ENCODE peak calls at places on chromosomes 12 and 14, in nine cellular contexts. U, N, I, H, Q, B, P, E and W are unnamed samples.

GRCh38 chr12:59181378-59181777 is 261.1 kb upstream of the LRIG3 start:
- DNase-seq in E (no peak), P (no peak), I (no peak), H (no peak), U (no peak), Q (no peak), N (no peak), B (no peak), W (no peak)

GRCh38 chr12:85279449-85280137 is 427 bp upstream of the ALX1 start:
- DNase-seq in B (no peak), P (peak; percentile 23), Q (peak; percentile 10), N (peak; percentile 11), I (no peak), E (no peak), H (no peak), U (no peak), W (no peak)

GRCh38 chr14:101365329-101366158 is 195.8 kb upstream of the DIO3 start:
- DNase-seq in E (no peak), U (no peak), H (no peak), Q (peak; percentile 46), P (no peak), N (no peak), B (no peak), I (no peak), W (no peak)

GRCh38 chr14:87989613-87990299 is 3.2 kb downstream of the GALC start:
- DNase-seq in B (no peak), Q (no peak), I (no peak), U (peak; percentile 42), P (no peak), E (no peak), N (no peak), H (no peak), W (no peak)

GRCh38 chr12:1916396-1917171 is 1.9 kb downstream of the CACNA2D4 start:
- DNase-seq in N (peak; percentile 80), Q (no peak), I (no peak), H (peak; percentile 79), B (peak; percentile 16), P (no peak), U (peak; percentile 21), E (peak; percentile 73), W (no peak)

GRCh38 chr12:102958073-102958829 is 777 bp downstream of the ASCL1 start:
- DNase-seq in P (peak; percentile 31), Q (no peak), H (peak; percentile 14), N (no peak), B (no peak), U (no peak), I (peak; percentile 33), E (no peak), W (no peak)

GRCh38 chr14:100350283-100350926 is 27.3 kb downstream of the SLC25A47 start:
- DNase-seq in E (no peak), U (no peak), I (no peak), N (no peak), Q (no peak), B (no peak), P (no peak), H (no peak), W (no peak)

GRCh38 chr12:65867428-65867827 is 43.1 kb downstream of the HMGA2 start:
- DNase-seq in P (no peak), B (no peak), Q (no peak), U (no peak), I (peak; percentile 85), E (no peak), H (no peak), N (no peak), W (no peak)

GRCh38 chr14:97976861-97977260 is 1179.7 kb downstream of the VRK1 start:
- DNase-seq in H (no peak), P (peak; percentile 78), B (no peak), E (no peak), N (peak; percentile 27), Q (peak; percentile 54), I (peak; percentile 1), U (peak; percentile 74), W (no peak)

GRCh38 chr12:89494411-89495231 is 30.0 kb downstream of the GALNT4 start:
- DNase-seq in B (no peak), Q (no peak), I (peak; percentile 22), P (no peak), E (no peak), U (no peak), N (no peak), H (no peak), W (no peak)

GRCh38 chr12:109796057-109796456 is 37.1 kb downstream of the TRPV4 start:
- DNase-seq in P (no peak), N (no peak), E (no peak), H (no peak), U (no peak), B (no peak), I (no peak), Q (no peak), W (no peak)

GRCh38 chr12:109800536-109800935 is 32.7 kb downstream of the TRPV4 start:
- DNase-seq in Q (no peak), B (no peak), P (no peak), H (no peak), I (no peak), E (no peak), U (no peak), N (no peak), W (no peak)

GRCh38 chr12:109798691-109799090 is 34.5 kb downstream of the TRPV4 start:
- DNase-seq in N (no peak), E (no peak), U (no peak), H (no peak), I (no peak), B (no peak), Q (no peak), P (no peak), W (no peak)

GRCh38 chr12:109795023-109795422 is 38.2 kb downstream of the TRPV4 start:
- DNase-seq in E (no peak), Q (no peak), I (peak; percentile 42), B (no peak), U (no peak), N (no peak), P (no peak), H (no peak), W (no peak)

DNA sequence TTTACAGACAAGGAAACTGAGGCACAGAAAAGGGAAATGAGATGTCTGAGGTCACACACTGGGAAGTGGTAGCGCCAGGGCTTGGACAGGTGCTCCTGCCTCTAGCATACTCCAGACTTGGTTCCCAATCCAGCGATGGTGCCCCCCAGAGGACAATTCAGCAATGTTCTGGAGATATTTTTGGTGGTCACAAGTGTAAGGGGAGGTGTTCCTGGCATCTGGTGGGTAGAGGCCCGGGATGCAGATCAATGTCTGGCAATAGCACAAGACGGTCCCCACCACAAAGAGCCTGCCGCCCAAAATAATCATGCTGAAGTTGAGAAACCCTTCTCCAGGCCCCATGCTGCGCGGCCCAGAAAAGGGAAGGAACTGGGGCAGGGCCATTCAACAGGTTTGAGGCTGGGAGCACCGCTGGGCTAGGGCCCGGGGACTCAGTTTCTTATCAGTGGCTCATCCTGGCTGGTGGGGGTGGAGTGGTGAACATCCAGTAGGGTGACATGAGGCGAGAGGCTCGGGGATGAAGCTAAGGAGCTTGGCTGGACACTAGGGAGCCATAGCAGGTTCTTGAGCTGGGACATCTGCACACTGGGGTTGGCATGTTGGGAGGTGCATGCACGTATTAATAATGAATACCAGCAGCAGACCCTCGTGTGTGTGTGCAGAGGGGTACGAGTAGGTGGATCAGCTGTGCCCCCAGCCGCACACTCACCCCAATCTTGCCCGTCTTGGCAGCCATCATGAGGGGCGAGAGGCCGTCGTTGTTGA is 35.1 kb downstream of the TRPV4 start:
- DNase-seq in I (no peak), P (no peak), B (no peak), H (no peak), U (no peak), E (no peak), Q (no peak), N (no peak), W (no peak)
- TF ChIP-seq CTCF in I (peak; percentile 8), P (no peak), B (no peak), H (no peak), U (no peak), E (no peak), Q (no peak), N (peak; percentile 9), W (no peak)

GRCh38 chr14:69059658-69060648 is 80.9 kb upstream of the ACTN1 start:
- DNase-seq in Q (peak; percentile 24), B (no peak), P (no peak), E (no peak), N (no peak), H (no peak), U (no peak), I (peak; percentile 91), W (no peak)

GRCh38 chr14:69054030-69054429 is 74.9 kb upstream of the ACTN1 start:
- DNase-seq in P (no peak), U (no peak), E (peak; percentile 41), B (no peak), N (no peak), I (no peak), Q (no peak), H (no peak), W (no peak)

GRCh38 chr14:69055973-69056372 is 76.9 kb upstream of the ACTN1 start:
- DNase-seq in N (no peak), E (no peak), H (no peak), P (no peak), B (no peak), Q (no peak), U (no peak), I (no peak), W (no peak)

GRCh38 chr14:69055125-69055524 is 76.0 kb upstream of the ACTN1 start:
- DNase-seq in N (no peak), P (no peak), B (no peak), I (no peak), U (no peak), H (no peak), E (no peak), Q (no peak), W (no peak)

GRCh38 chr14:69056389-69056788 is 77.3 kb upstream of the ACTN1 start:
- DNase-seq in N (no peak), I (peak; percentile 76), P (no peak), Q (no peak), B (no peak), E (no peak), U (no peak), H (no peak), W (no peak)
- TF ChIP-seq CTCF in N (no peak), I (peak; percentile 12), P (no peak), Q (no peak), B (no peak), E (no peak), U (no peak), H (no peak), W (no peak)

GRCh38 chr12:122064034-122064777 is 14.3 kb upstream of the MLXIP start:
- DNase-seq in P (peak; percentile 85), I (peak; percentile 90), N (peak; percentile 90), U (peak; percentile 92), E (peak; percentile 91), B (peak; percentile 77), H (peak; percentile 89), Q (peak; percentile 88), W (no peak)
- TF ChIP-seq CTCF in P (no peak), I (peak; percentile 31), N (peak; percentile 48), U (peak; percentile 18), E (peak; percentile 46), B (no peak), H (peak; percentile 37), Q (peak; percentile 40), W (no peak)

GRCh38 chr14:66395300-66395699 is 90.9 kb upstream of the CCDC196 start:
- DNase-seq in H (no peak), Q (no peak), B (no peak), E (no peak), P (no peak), I (no peak), N (no peak), U (no peak), W (no peak)
- TF ChIP-seq CTCF in H (no peak), Q (no peak), B (no peak), E (no peak), P (no peak), I (no peak), N (no peak), U (no peak), W (no peak)

GRCh38 chr14:45284802-45285201 is 31.8 kb upstream of the MIS18BP1 start:
- DNase-seq in N (no peak), U (no peak), I (no peak), P (no peak), Q (no peak), B (no peak), E (no peak), H (no peak), W (no peak)
- TF ChIP-seq CTCF in N (no peak), U (no peak), I (no peak), P (no peak), Q (no peak), B (no peak), E (no peak), H (no peak), W (no peak)